ENCODE peak calls at places on chromosome 18, in ten cellular contexts. N is lung; T is PC-9; A is aorta; W is Karpas-422; F is GM23248; R is brain microvascular endothelial cell; Q is mesendoderm; H is naive thymus-derived CD4-positive, alpha-beta T cell; C is cardiac muscle cell. L is an unnamed sample. For H3K36me3, the result is how much of the 10 kb centered on the place peaks cover.

GRCh38 chr18:62763101-62763521 is 47.8 kb downstream of the PHLPP1 start:
- DNase-seq in H (no peak), F (no peak), C (no peak), A (no peak), Q (no peak), R (no peak), T (peak), N (no peak), W (no peak), L (no peak)

GRCh38 chr18:37571266-37571665 is 5.7 kb upstream of the CELF4 start:
- DNase-seq in R (no peak), T (no peak), A (no peak), H (no peak), N (no peak), W (no peak), C (no peak), F (no peak), Q (no peak), L (no peak)

GRCh38 chr18:12038661-12039417 is 54.8 kb upstream of the ANKRD62 start:
- DNase-seq in A (peak), Q (peak), N (peak), F (peak), C (peak), H (peak), R (peak), T (peak), W (peak), L (peak)

GRCh38 chr18:10526211-10526949 is 553 bp downstream of the NAPG start:
- DNase-seq in F (peak), N (peak), W (peak), C (peak), R (peak), H (peak), A (peak), T (no peak), Q (peak), L (peak)

GRCh38 chr18:36499938-36500337 is 202.4 kb downstream of the FHOD3 start:
- DNase-seq in F (no peak), T (no peak), H (no peak), C (peak), W (peak), R (no peak), A (no peak), Q (peak), N (no peak), L (no peak)

GRCh38 chr18:52903858-52904257 is 563.9 kb downstream of the DCC start:
- DNase-seq in R (no peak), F (peak), C (peak), W (peak), T (peak), H (no peak), A (no peak), Q (peak), N (peak), L (peak)

GRCh38 chr18:77164762-77165485 is 32.3 kb upstream of the MBP start:
- DNase-seq in W (no peak), N (no peak), F (no peak), C (no peak), Q (no peak), H (no peak), R (no peak), T (no peak), A (no peak), L (peak)

GRCh38 chr18:62080172-62080571 is 106.7 kb downstream of the PIGN start:
- DNase-seq in W (no peak), T (no peak), R (no peak), F (no peak), A (no peak), Q (no peak), H (no peak), C (no peak), N (no peak), L (no peak)

GRCh38 chr18:28522250-28522649 is 345.3 kb upstream of the CDH2 start:
- DNase-seq in N (no peak), A (no peak), R (no peak), T (no peak), Q (no peak), H (no peak), F (no peak), C (no peak), W (no peak), L (no peak)

GRCh38 chr18:79766308-79766707 is 31.4 kb upstream of the KCNG2 start:
- DNase-seq in Q (no peak), A (peak), C (no peak), H (no peak), F (no peak), W (no peak), N (no peak), T (no peak), R (no peak), L (no peak)

DNA sequence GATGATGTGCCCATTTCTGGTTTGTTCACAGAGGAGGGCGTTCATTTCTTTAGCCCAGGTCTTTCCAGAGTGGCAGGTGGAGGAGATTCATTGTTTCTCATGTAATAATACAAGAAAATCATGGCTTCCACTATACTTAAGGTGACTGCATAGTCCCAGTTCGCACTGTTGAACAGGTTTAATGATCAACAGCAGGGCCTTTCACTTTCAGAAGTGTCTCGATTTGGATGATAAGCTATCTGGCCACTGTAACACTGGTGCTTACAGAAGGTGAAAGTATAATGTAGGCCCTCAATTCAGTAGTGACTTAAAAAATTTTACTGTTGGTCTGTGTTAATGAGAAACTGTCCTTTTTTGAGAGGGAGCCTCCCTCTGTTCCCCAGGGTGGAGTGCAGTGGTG is 1.4 kb downstream of the RMC1 start:
- DNase-seq in Q (no peak), T (no peak), H (no peak), R (no peak), N (no peak), F (no peak), A (no peak), C (no peak), W (no peak), L (no peak)
- H3K27ac ChIP-seq in Q (no peak), T (no peak), H (peak), R (no peak), N (peak), F (no peak), A (no peak), C (no peak), W (no peak), L (no peak)

DNA sequence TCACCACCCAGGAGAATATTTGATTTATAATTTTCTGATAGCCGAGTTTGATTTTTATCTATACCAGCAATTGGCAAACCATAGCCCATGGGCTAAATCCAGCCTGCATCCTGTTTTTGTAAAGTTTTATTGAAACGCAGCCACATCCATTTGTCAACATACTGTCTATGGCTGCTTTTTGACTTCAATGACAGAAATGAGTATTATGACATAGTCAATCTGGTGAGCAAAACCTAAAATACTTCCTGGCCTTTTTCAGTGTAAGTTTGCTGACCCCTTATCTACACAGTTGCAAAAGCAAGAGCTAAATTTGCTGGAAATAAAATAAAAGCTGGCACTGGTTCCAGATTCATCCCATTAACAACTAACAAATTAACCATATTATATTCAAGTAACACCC is 79.8 kb upstream of the SLC25A52 start:
- DNase-seq in N (no peak), A (no peak), W (no peak), H (no peak), R (no peak), Q (no peak), T (no peak), F (no peak), C (no peak), L (no peak)
- H3K36me3 ChIP-seq in N (under half), A (under half), W (half or more), H (under half), R (under half), Q (under half), T (under half), F (under half), C (under half), L (under half)

DNA sequence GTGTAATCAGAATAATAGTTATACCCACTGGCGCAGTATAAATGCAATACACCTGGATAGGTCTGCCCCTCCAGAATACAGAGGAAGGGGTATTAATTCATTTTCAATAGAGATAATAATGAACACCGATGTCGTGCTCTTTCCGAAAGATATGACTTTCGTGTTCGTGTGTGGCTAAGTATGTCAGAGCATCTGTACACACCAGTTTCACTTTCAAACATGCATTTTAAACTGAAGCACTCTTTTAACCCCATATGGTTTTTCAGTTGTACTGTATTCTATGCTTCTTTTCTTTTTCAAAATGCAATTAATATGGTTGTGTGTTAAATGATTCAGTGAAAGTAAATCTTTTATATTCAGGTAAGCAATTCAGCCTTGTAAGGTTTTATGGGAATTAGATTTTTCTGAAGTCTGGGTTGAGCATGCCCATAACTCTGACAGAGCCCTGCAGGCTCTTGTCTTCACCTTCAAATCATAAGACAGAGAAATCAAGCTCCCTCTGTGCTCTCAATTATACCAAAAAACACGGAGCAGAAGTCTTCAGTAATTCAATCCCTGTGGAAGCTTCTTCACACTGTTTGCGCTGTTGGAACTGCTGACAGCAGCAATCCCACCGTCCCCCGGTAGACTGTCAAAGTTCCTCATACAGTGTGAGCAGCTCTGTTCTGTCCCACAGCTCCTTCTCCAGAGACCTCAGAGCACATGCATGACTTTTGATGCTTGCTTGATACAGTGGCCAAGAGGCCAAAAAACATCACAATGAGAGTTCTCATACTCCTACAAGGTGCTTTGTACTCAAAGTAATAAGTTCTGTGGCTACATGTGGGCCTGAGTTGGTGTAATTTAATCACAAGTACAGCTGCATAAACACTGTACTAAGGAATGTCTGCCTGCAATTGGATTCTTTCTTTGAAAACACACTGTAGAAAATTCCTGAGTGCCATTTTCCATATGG is 186.9 kb downstream of the ZNF521 start:
- DNase-seq in C (peak), R (peak), A (peak), N (no peak), F (peak), Q (no peak), W (no peak), T (no peak), H (no peak), L (no peak)
- H3K27ac ChIP-seq in C (peak), R (no peak), A (no peak), N (no peak), F (no peak), Q (no peak), W (no peak), T (no peak), H (no peak), L (no peak)

DNA sequence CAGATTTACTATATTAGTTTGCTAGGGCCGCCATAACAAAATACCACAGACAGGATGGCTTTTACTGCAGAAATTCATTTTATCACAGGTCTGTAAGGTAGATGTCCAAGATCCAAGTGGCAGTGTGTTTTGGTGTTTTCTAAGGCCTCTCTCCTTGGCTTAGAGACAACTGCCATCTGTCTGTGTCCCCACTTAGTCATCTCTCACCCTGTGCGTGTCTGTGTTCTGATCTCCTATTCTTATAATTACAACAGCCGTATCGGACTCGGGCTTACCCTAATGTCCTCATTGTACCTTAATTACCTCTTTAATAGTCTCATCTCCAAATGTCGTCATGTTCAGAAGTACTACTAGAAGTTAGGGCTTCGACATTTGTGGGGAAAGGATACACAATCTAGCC is 362.3 kb upstream of the CDH19 start:
- DNase-seq in A (no peak), N (no peak), C (no peak), R (no peak), F (no peak), W (no peak), Q (no peak), H (no peak), T (no peak), L (no peak)
- H3K36me3 ChIP-seq in A (under half), N (under half), C (under half), R (under half), F (under half), W (under half), Q (under half), H (under half), T (under half), L (under half)

DNA sequence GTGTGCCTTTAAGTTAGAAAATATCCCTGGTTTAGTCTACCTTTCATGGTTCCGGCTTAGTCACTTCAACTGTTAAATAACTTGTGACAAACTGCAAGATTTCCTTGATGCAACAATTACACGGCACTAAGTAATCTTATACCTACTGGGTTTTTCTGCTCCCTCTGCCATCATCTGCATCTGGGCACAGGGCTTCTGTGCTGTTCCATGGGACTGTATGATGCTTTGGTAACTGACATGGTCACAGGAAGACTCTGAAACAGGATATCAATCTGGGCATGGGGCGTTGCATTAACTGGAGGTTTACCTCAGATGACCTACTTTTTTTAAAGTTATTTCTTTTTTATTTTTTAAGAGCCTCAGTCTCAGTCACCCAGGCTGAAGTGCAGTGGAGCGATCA is 365.4 kb downstream of the SS18 start:
- DNase-seq in C (no peak), T (no peak), H (no peak), N (no peak), Q (no peak), F (no peak), A (no peak), W (peak), R (no peak), L (no peak)
- H3K27ac ChIP-seq in C (no peak), T (no peak), H (no peak), N (no peak), Q (no peak), F (no peak), A (no peak), W (no peak), R (no peak), L (no peak)

GRCh38 chr18:55224086-55224625 is 264.9 kb upstream of the CCDC68 start:
- DNase-seq in H (no peak), C (no peak), W (no peak), F (no peak), R (peak), T (no peak), A (no peak), N (no peak), Q (no peak), L (no peak)

GRCh38 chr18:55232506-55232905 is 273.2 kb upstream of the CCDC68 start:
- DNase-seq in Q (no peak), R (no peak), C (no peak), A (no peak), F (no peak), W (no peak), T (no peak), N (no peak), H (no peak), L (no peak)

GRCh38 chr18:55228191-55228590 is 268.9 kb upstream of the CCDC68 start:
- DNase-seq in A (no peak), N (no peak), Q (no peak), R (no peak), H (no peak), T (no peak), W (no peak), F (no peak), C (no peak), L (no peak)

GRCh38 chr18:55229682-55230081 is 270.4 kb upstream of the CCDC68 start:
- DNase-seq in F (no peak), A (no peak), Q (no peak), C (no peak), H (no peak), T (no peak), N (no peak), W (no peak), R (no peak), L (no peak)

DNA sequence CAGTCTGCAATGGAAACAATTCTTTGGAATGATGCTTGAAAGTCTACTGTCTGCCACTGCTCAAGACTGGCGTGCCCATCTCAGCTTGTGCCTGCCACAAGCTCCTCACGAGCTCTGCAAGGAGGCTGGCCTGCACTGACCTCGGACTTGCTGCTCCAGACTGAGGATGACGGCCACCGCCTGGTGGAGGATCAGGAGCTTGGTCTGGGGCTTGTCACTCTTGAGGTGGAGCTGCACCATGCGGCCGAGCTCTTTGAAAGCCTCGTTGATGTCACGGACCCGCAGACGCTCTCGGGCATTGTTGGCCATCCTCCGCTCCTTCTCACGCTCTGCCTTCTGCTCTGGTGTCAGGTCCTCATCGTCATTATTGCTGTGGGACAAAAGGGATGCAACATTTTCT is 269.4 kb upstream of the CCDC68 start:
- DNase-seq in R (no peak), N (no peak), C (no peak), W (no peak), H (no peak), A (no peak), Q (peak), T (no peak), F (no peak), L (no peak)
- H3K36me3 ChIP-seq in R (under half), N (under half), C (under half), W (under half), H (under half), A (under half), Q (under half), T (under half), F (under half), L (under half)

GRCh38 chr18:48673456-48674197 is 134.8 kb downstream of the CTIF start:
- DNase-seq in H (no peak), W (peak), C (no peak), T (no peak), Q (no peak), R (no peak), N (no peak), A (no peak), F (no peak), L (no peak)

GRCh38 chr18:48669991-48670750 is 131.3 kb downstream of the CTIF start:
- DNase-seq in W (no peak), T (no peak), Q (no peak), F (no peak), A (no peak), C (no peak), N (no peak), H (no peak), R (no peak), L (no peak)

GRCh38 chr18:48672671-48673340 is 134.0 kb downstream of the CTIF start:
- DNase-seq in H (no peak), F (no peak), C (no peak), N (no peak), W (no peak), R (no peak), T (no peak), A (no peak), Q (no peak), L (no peak)

GRCh38 chr18:48670751-48671560 is 132.1 kb downstream of the CTIF start:
- DNase-seq in W (no peak), F (no peak), T (no peak), H (no peak), A (no peak), N (no peak), C (no peak), R (no peak), Q (no peak), L (no peak)

GRCh38 chr18:48671561-48671945 is 132.7 kb downstream of the CTIF start:
- DNase-seq in A (no peak), Q (no peak), H (no peak), T (no peak), F (no peak), C (no peak), W (no peak), N (no peak), R (no peak), L (no peak)
- H3K27ac ChIP-seq in A (no peak), Q (no peak), H (no peak), T (no peak), F (no peak), C (no peak), W (no peak), N (no peak), R (no peak), L (no peak)